ENCODE peak calls at places on chromosomes 13 and 19, in five cellular contexts. One of them, this sample, is unnamed.

GRCh38 chr19:46598372-46598917 is 2.7 kb upstream of the CALM3 start:
- DNase-seq in bronchial epithelial cell: no peak
- DNase-seq in stimulated activated CD4-positive, alpha-beta T cell treated with anti-CD3 and anti-CD28 coated beads, Interleukin-4, amount 100 ng/mL, for 4 hours: no peak
- DNase-seq in A673: no peak
- DNase-seq in activated CD8-positive, alpha-beta memory T cell treated with anti-CD3 and anti-CD28 coated beads for 1 hour: no peak
- DNase-seq in this sample: no peak

GRCh38 chr13:61685683-61686013 is 270.0 kb upstream of the PCDH20 start:
- DNase-seq in bronchial epithelial cell: peak; percentile 40
- DNase-seq in stimulated activated CD4-positive, alpha-beta T cell treated with anti-CD3 and anti-CD28 coated beads, Interleukin-4, amount 100 ng/mL, for 4 hours: no peak
- DNase-seq in A673: peak; percentile 48
- DNase-seq in activated CD8-positive, alpha-beta memory T cell treated with anti-CD3 and anti-CD28 coated beads for 1 hour: no peak
- DNase-seq in this sample: no peak

GRCh38 chr13:89066868-89067466 is 1395.8 kb downstream of the SLITRK5 start:
- DNase-seq in bronchial epithelial cell: peak; percentile 70
- DNase-seq in stimulated activated CD4-positive, alpha-beta T cell treated with anti-CD3 and anti-CD28 coated beads, Interleukin-4, amount 100 ng/mL, for 4 hours: no peak
- DNase-seq in A673: peak; percentile 70
- DNase-seq in activated CD8-positive, alpha-beta memory T cell treated with anti-CD3 and anti-CD28 coated beads for 1 hour: no peak
- DNase-seq in this sample: no peak

GRCh38 chr13:46359731-46360130 is 27.3 kb downstream of the RUBCNL start:
- DNase-seq in bronchial epithelial cell: no peak
- DNase-seq in stimulated activated CD4-positive, alpha-beta T cell treated with anti-CD3 and anti-CD28 coated beads, Interleukin-4, amount 100 ng/mL, for 4 hours: no peak
- DNase-seq in A673: no peak
- DNase-seq in activated CD8-positive, alpha-beta memory T cell treated with anti-CD3 and anti-CD28 coated beads for 1 hour: no peak
- DNase-seq in this sample: no peak

GRCh38 chr13:79799466-79799865 is 318.5 kb downstream of the NDFIP2 start:
- DNase-seq in bronchial epithelial cell: no peak
- DNase-seq in stimulated activated CD4-positive, alpha-beta T cell treated with anti-CD3 and anti-CD28 coated beads, Interleukin-4, amount 100 ng/mL, for 4 hours: no peak
- DNase-seq in A673: peak; percentile 78
- DNase-seq in activated CD8-positive, alpha-beta memory T cell treated with anti-CD3 and anti-CD28 coated beads for 1 hour: no peak
- DNase-seq in this sample: no peak

GRCh38 chr19:246551-246950 is 44.7 kb downstream of the PLPP2 start:
- DNase-seq in bronchial epithelial cell: no peak
- DNase-seq in stimulated activated CD4-positive, alpha-beta T cell treated with anti-CD3 and anti-CD28 coated beads, Interleukin-4, amount 100 ng/mL, for 4 hours: no peak
- DNase-seq in A673: no peak
- DNase-seq in activated CD8-positive, alpha-beta memory T cell treated with anti-CD3 and anti-CD28 coated beads for 1 hour: no peak
- DNase-seq in this sample: no peak

GRCh38 chr13:97231118-97231831 is 9.1 kb downstream of the MBNL2 start:
- DNase-seq in bronchial epithelial cell: peak; percentile 64
- DNase-seq in stimulated activated CD4-positive, alpha-beta T cell treated with anti-CD3 and anti-CD28 coated beads, Interleukin-4, amount 100 ng/mL, for 4 hours: no peak
- DNase-seq in A673: no peak
- DNase-seq in activated CD8-positive, alpha-beta memory T cell treated with anti-CD3 and anti-CD28 coated beads for 1 hour: no peak
- DNase-seq in this sample: no peak

GRCh38 chr19:18469245-18470107 is 31.5 kb upstream of the ISYNA1 start:
- DNase-seq in bronchial epithelial cell: no peak
- DNase-seq in stimulated activated CD4-positive, alpha-beta T cell treated with anti-CD3 and anti-CD28 coated beads, Interleukin-4, amount 100 ng/mL, for 4 hours: peak; percentile 26
- DNase-seq in A673: peak; percentile 77
- DNase-seq in activated CD8-positive, alpha-beta memory T cell treated with anti-CD3 and anti-CD28 coated beads for 1 hour: peak; percentile 48
- DNase-seq in this sample: no peak

GRCh38 chr19:30128211-30128610 is 186.2 kb downstream of the URI1 start:
- DNase-seq in bronchial epithelial cell: no peak
- DNase-seq in stimulated activated CD4-positive, alpha-beta T cell treated with anti-CD3 and anti-CD28 coated beads, Interleukin-4, amount 100 ng/mL, for 4 hours: no peak
- DNase-seq in A673: no peak
- DNase-seq in activated CD8-positive, alpha-beta memory T cell treated with anti-CD3 and anti-CD28 coated beads for 1 hour: no peak
- DNase-seq in this sample: no peak

This sample was measured in lower leg skin.